ENCODE peak calls at places on chromosomes 11 and 22, in nine cellular contexts. L, Z, P, U, B, C, E, V and Y are unnamed samples.

GRCh38 chr11:130915556-130916237 is 582 bp downstream of the SNX19 start:
- DNase-seq in L (peak), B (no peak), U (no peak), Z (peak), V (no peak), C (no peak), P (no peak), E (no peak), Y (peak)

GRCh38 chr11:61587951-61588695 is 7.2 kb upstream of the SYT7 start:
- DNase-seq in L (peak), Z (peak), C (no peak), U (peak), E (peak), B (peak), V (no peak), P (peak), Y (peak)

GRCh38 chr22:47355776-47356432 is 593.5 kb downstream of the TBC1D22A start:
- DNase-seq in L (no peak), Z (no peak), P (no peak), E (no peak), U (no peak), V (no peak), B (no peak), C (no peak), Y (no peak)

GRCh38 chr11:70220136-70220535 is 17.0 kb downstream of the FADD start:
- DNase-seq in B (no peak), C (no peak), L (no peak), P (no peak), E (no peak), U (no peak), V (no peak), Z (no peak), Y (no peak)

GRCh38 chr11:1852885-1853284 is at the start of gene LSP1:
- DNase-seq in U (peak), V (no peak), C (no peak), P (peak), L (no peak), Z (peak), E (peak), B (peak), Y (no peak)

GRCh38 chr11:106400949-106401545 is 323.6 kb downstream of the AASDHPPT start:
- DNase-seq in Z (no peak), C (no peak), V (no peak), U (no peak), B (no peak), E (no peak), P (no peak), L (no peak), Y (no peak)

GRCh38 chr22:26214466-26214865 is 45.2 kb downstream of the SEZ6L start:
- DNase-seq in V (no peak), L (no peak), E (no peak), B (no peak), P (no peak), C (no peak), U (no peak), Z (no peak), Y (no peak)

GRCh38 chr22:20552913-20553401 is 45.5 kb downstream of the MED15 start:
- DNase-seq in B (no peak), V (peak), E (no peak), Z (no peak), P (no peak), U (no peak), L (no peak), C (no peak), Y (no peak)

GRCh38 chr11:69357458-69358397 is 63.8 kb downstream of the MYEOV start:
- DNase-seq in V (no peak), Z (peak), P (no peak), C (no peak), U (no peak), E (no peak), L (no peak), B (no peak), Y (no peak)

GRCh38 chr22:48596111-48596860 is 1231.4 kb downstream of the BRD1 start:
- DNase-seq in B (no peak), E (no peak), P (no peak), L (no peak), C (no peak), Z (no peak), U (no peak), V (no peak), Y (no peak)

GRCh38 chr11:115739121-115739520 is 234.9 kb upstream of the CADM1 start:
- DNase-seq in V (no peak), L (no peak), P (no peak), E (no peak), B (no peak), U (no peak), C (no peak), Z (no peak), Y (no peak)

GRCh38 chr22:32584650-32585049 is 110.0 kb downstream of the FBXO7 start:
- DNase-seq in U (no peak), V (no peak), E (no peak), L (no peak), Z (no peak), P (no peak), C (peak), B (no peak), Y (no peak)

GRCh38 chr22:28885939-28886338 is 2.6 kb downstream of the ZNRF3 start:
- DNase-seq in P (no peak), C (no peak), L (no peak), U (no peak), Z (peak), B (no peak), V (no peak), E (no peak), Y (no peak)

GRCh38 chr11:21105196-21105917 is 436.0 kb downstream of the NELL1 start:
- DNase-seq in E (no peak), C (no peak), Z (no peak), P (no peak), U (no peak), V (no peak), B (no peak), L (no peak), Y (no peak)

GRCh38 chr11:35365961-35366360 is 53.4 kb downstream of the SLC1A2 start:
- DNase-seq in V (no peak), C (no peak), B (no peak), U (no peak), P (no peak), L (no peak), Z (no peak), E (no peak), Y (no peak)

GRCh38 chr11:9697766-9698165 is 33.9 kb downstream of the SWAP70 start:
- DNase-seq in E (no peak), L (no peak), P (no peak), Z (no peak), B (no peak), U (no peak), C (no peak), V (no peak), Y (no peak)

GRCh38 chr11:10866893-10867331 is 9.1 kb upstream of the ZBED5 start:
- DNase-seq in U (no peak), L (no peak), P (no peak), V (peak), Z (no peak), E (no peak), B (no peak), C (no peak), Y (no peak)

GRCh38 chr11:111978028-111978771 is 41.1 kb downstream of the DIXDC1 start:
- DNase-seq in U (no peak), Z (peak), V (no peak), B (no peak), C (peak), E (no peak), L (peak), P (no peak), Y (no peak)

GRCh38 chr22:29650370-29650769 is 46.9 kb downstream of the NF2 start:
- DNase-seq in U (no peak), Z (no peak), L (no peak), C (no peak), B (no peak), E (no peak), V (no peak), P (no peak), Y (no peak)

GRCh38 chr11:78478536-78478935 is 60.9 kb upstream of the GAB2 start:
- DNase-seq in Z (no peak), C (no peak), U (no peak), B (no peak), V (no peak), L (no peak), E (no peak), P (no peak), Y (no peak)

GRCh38 chr11:68340784-68341556 is 28.6 kb downstream of the LRP5 start:
- DNase-seq in V (no peak), L (no peak), Z (no peak), C (no peak), P (no peak), B (no peak), U (peak), E (no peak), Y (no peak)

GRCh38 chr22:39090426-39091064 is 6.5 kb upstream of the APOBEC3H start:
- DNase-seq in V (peak), L (no peak), C (no peak), P (peak), E (peak), Z (peak), U (peak), B (peak), Y (no peak)

GRCh38 chr22:37211853-37212173 is 464 bp downstream of the SSTR3 start:
- DNase-seq in E (no peak), B (no peak), V (no peak), L (no peak), C (no peak), Z (no peak), U (no peak), P (no peak), Y (no peak)

GRCh38 chr11:124801014-124801413 is 808 bp upstream of the MSANTD2 start:
- DNase-seq in L (no peak), U (no peak), Z (no peak), E (no peak), V (peak), C (no peak), B (no peak), P (no peak), Y (no peak)

GRCh38 chr11:57315491-57315890 is 9.3 kb downstream of the TNKS1BP1 start:
- DNase-seq in Z (no peak), B (no peak), C (no peak), L (no peak), P (no peak), V (no peak), U (no peak), E (no peak), Y (no peak)

GRCh38 chr11:73367482-73368024 is 8.6 kb upstream of the RELT start:
- DNase-seq in U (no peak), P (no peak), C (no peak), V (no peak), Z (no peak), L (no peak), E (no peak), B (no peak), Y (no peak)